ENCODE peak calls at places on chromosomes 6 and 20, in four cellular contexts. One of them, this sample, is unnamed.

GRCh38 chr6:26103141-26103769 is 16.0 kb downstream of the HFE start:
- DNase-seq in lower leg skin: no peak
- DNase-seq in choroid plexus epithelial cell: peak
- DNase-seq in COR-L47: no peak
- DNase-seq in this sample: no peak

GRCh38 chr20:33521461-33521860 is 31.6 kb downstream of the CBFA2T2 start:
- DNase-seq in lower leg skin: no peak
- DNase-seq in COR-L47: peak
- DNase-seq in choroid plexus epithelial cell: no peak
- DNase-seq in this sample: no peak

GRCh38 chr6:142846459-142846831 is 98.5 kb downstream of the HIVEP2 start:
- DNase-seq in lower leg skin: no peak
- DNase-seq in choroid plexus epithelial cell: peak
- DNase-seq in COR-L47: no peak
- DNase-seq in this sample: no peak

GRCh38 chr6:51411726-51412125 is 593.1 kb downstream of the TFAP2B start:
- DNase-seq in COR-L47: no peak
- DNase-seq in lower leg skin: no peak
- DNase-seq in choroid plexus epithelial cell: no peak
- DNase-seq in this sample: no peak

GRCh38 chr6:1686117-1687098 is 76.7 kb downstream of the FOXC1 start:
- DNase-seq in lower leg skin: peak
- DNase-seq in choroid plexus epithelial cell: peak
- DNase-seq in COR-L47: peak
- DNase-seq in this sample: no peak

GRCh38 chr6:150069707-150070106 is 786 bp upstream of the ULBP3 start:
- DNase-seq in lower leg skin: no peak
- DNase-seq in choroid plexus epithelial cell: no peak
- DNase-seq in COR-L47: no peak
- DNase-seq in this sample: no peak

GRCh38 chr6:112145080-112145573 is 57.7 kb downstream of the FAM229B start:
- DNase-seq in choroid plexus epithelial cell: no peak
- DNase-seq in lower leg skin: no peak
- DNase-seq in COR-L47: peak
- DNase-seq in this sample: no peak

GRCh38 chr6:119459207-119459974 is 109.8 kb upstream of the MAN1A1 start:
- DNase-seq in lower leg skin: no peak
- DNase-seq in choroid plexus epithelial cell: no peak
- DNase-seq in COR-L47: no peak
- DNase-seq in this sample: no peak

GRCh38 chr6:5936140-5936539 is 70.6 kb downstream of the NRN1 start:
- DNase-seq in COR-L47: no peak
- DNase-seq in choroid plexus epithelial cell: no peak
- DNase-seq in lower leg skin: no peak
- DNase-seq in this sample: no peak

GRCh38 chr6:92989656-92990055 is 429.7 kb downstream of the EPHA7 start:
- DNase-seq in COR-L47: no peak
- DNase-seq in lower leg skin: no peak
- DNase-seq in choroid plexus epithelial cell: peak
- DNase-seq in this sample: no peak

GRCh38 chr6:82040405-82041221 is 206.9 kb downstream of the IBTK start:
- DNase-seq in COR-L47: peak
- DNase-seq in lower leg skin: no peak
- DNase-seq in choroid plexus epithelial cell: peak
- DNase-seq in this sample: no peak

GRCh38 chr20:23027721-23028120 is 7.4 kb upstream of the SSTR4 start:
- DNase-seq in lower leg skin: peak
- DNase-seq in choroid plexus epithelial cell: no peak
- DNase-seq in COR-L47: no peak
- DNase-seq in this sample: no peak

This sample was measured in GM13977.